ENCODE peak calls at places on chromosome 17, in six cellular contexts. One of them, this sample, is unnamed.

GRCh38 chr17:30225112-30225511 is 10.4 kb downstream of the SLC6A4 start:
- DNase-seq in upper lobe of left lung: no peak
- DNase-seq in sigmoid colon: no peak
- DNase-seq in WERI-Rb-1: no peak
- DNase-seq in ascending aorta: no peak
- DNase-seq in transverse colon: no peak
- DNase-seq in this sample: no peak

GRCh38 chr17:35373984-35374765 is 754 bp upstream of the SLFN11 start:
- DNase-seq in sigmoid colon: peak
- DNase-seq in transverse colon: peak
- DNase-seq in ascending aorta: no peak
- DNase-seq in WERI-Rb-1: no peak
- DNase-seq in upper lobe of left lung: peak
- DNase-seq in this sample: peak

GRCh38 chr17:30302241-30302640 is 10.5 kb upstream of the BLMH start:
- DNase-seq in upper lobe of left lung: no peak
- DNase-seq in WERI-Rb-1: no peak
- DNase-seq in transverse colon: no peak
- DNase-seq in sigmoid colon: no peak
- DNase-seq in ascending aorta: no peak
- DNase-seq in this sample: no peak

GRCh38 chr17:7846765-7847661 is 7.9 kb upstream of the TMEM88 start:
- DNase-seq in WERI-Rb-1: no peak
- DNase-seq in sigmoid colon: peak
- DNase-seq in upper lobe of left lung: peak
- DNase-seq in ascending aorta: no peak
- DNase-seq in transverse colon: no peak
- DNase-seq in this sample: no peak

GRCh38 chr17:45172541-45173286 is 11.0 kb downstream of the HEXIM2 start:
- DNase-seq in sigmoid colon: peak
- DNase-seq in WERI-Rb-1: peak
- DNase-seq in ascending aorta: peak
- DNase-seq in transverse colon: peak
- DNase-seq in upper lobe of left lung: no peak
- DNase-seq in this sample: peak

GRCh38 chr17:12514596-12514995 is 151.1 kb upstream of the MYOCD start:
- DNase-seq in ascending aorta: no peak
- DNase-seq in WERI-Rb-1: no peak
- DNase-seq in upper lobe of left lung: no peak
- DNase-seq in transverse colon: no peak
- DNase-seq in sigmoid colon: no peak
- DNase-seq in this sample: no peak

GRCh38 chr17:41655611-41656111 is 31.3 kb upstream of the KRT17 start:
- DNase-seq in WERI-Rb-1: peak
- DNase-seq in upper lobe of left lung: peak
- DNase-seq in transverse colon: peak
- DNase-seq in ascending aorta: no peak
- DNase-seq in sigmoid colon: no peak
- DNase-seq in this sample: no peak

GRCh38 chr17:60909405-60909804 is 231.8 kb downstream of the BCAS3 start:
- DNase-seq in ascending aorta: no peak
- DNase-seq in transverse colon: no peak
- DNase-seq in WERI-Rb-1: no peak
- DNase-seq in sigmoid colon: no peak
- DNase-seq in upper lobe of left lung: no peak
- DNase-seq in this sample: no peak

DNA sequence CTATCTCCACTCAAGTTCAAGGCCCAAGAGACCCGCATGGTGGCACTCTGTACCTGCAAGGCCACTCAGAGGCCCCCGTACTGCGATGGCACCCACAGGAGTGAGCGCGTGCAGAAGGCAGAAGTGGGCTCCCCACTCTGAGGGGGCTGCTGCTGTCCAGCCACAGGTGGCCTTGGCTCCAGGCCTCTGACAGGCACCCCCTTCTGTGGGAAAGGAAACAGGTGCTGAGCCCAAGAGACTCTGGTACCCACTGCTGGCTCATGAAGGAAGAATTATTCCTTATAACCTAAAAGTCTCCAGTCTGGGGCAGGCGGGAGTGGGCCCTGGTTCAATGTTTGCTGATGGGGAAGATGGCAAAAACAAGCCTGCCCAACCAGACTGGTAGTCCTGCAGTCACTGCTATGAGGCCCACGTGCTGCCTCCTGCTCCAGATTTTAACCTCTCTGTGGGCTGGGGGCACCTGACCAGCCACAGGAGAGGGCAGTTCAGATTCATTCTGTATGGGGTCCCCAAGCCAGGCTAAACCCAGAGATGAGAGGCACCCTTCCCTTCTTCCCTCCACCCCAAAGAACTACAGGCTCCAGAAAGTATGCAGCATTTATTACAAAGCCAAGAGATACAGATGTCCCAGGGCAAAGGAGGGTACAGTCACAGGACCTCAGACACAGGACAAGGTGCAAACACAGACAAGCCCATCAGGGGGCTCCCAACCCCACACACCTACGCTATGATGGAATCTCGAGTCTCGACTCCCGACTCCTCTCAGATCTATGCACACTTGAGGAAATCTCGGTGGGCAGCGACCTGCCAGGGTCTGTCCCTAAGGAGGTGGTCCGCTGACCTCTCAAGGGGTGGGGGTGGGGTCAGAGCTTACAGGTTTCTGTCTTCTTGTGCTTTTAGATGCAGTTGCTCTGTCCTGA is 3.4 kb downstream of the CISD3 start:
- DNase-seq in ascending aorta: no peak
- DNase-seq in sigmoid colon: no peak
- DNase-seq in upper lobe of left lung: no peak
- DNase-seq in transverse colon: no peak
- DNase-seq in WERI-Rb-1: peak
- DNase-seq in this sample: no peak
- TF ChIP-seq CTCF in ascending aorta: no peak
- TF ChIP-seq CTCF in sigmoid colon: no peak
- TF ChIP-seq CTCF in upper lobe of left lung: no peak
- TF ChIP-seq CTCF in transverse colon: no peak
- TF ChIP-seq CTCF in WERI-Rb-1: peak
- TF ChIP-seq CTCF in this sample: no peak

DNA sequence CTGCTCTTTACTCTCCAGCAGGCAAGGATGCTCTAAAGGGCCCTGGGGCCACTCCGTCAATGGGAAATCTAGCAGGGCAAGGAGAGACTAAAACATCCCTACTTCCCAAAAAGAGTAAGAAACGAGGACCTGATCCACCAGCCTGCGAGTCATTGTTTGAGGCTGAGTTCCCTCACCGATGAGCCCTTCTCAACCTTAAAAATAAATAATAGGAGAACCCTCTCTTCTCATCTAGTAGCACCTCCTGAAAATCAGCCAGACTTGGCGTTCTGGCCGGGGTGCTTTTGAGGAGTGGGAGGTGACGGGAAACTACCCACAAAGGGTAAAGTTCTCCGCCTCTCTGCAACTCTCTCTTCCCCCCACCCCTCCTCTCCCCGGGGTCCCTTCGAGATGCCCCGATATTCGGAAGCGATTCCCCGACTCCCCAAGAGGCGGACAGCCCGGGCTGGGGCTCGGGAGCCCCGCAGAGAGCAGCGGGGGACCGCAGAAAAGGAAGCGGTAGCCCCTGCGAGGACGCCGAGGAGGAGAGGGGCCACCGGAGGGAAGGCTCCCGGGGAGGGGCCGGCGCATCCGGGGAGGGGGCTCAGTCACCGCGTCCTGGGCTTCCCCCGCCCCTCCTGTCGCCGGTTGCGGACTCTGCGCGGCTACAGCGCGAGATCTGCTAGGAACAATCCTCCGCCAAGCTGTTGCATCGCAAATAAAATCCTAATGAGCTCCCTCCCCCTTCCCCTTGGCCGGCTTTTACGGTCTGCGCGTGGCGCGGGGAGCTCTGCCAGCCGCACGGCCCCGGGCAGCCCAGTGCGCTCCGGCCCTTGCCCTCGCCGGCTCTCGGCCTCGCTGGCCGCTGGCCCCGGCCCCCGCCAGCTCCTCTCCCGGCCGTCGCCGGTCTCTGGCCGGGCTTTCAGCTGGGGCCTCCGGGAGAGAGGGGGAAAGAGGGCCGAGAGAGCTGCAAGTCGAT is 1.3 kb downstream of the HOXB9 start:
- DNase-seq in transverse colon: peak
- DNase-seq in WERI-Rb-1: peak
- DNase-seq in ascending aorta: no peak
- DNase-seq in upper lobe of left lung: peak
- DNase-seq in sigmoid colon: no peak
- DNase-seq in this sample: no peak
- H3K4me3 ChIP-seq in transverse colon: peak
- H3K4me3 ChIP-seq in WERI-Rb-1: peak
- H3K4me3 ChIP-seq in ascending aorta: peak
- H3K4me3 ChIP-seq in upper lobe of left lung: peak
- H3K4me3 ChIP-seq in sigmoid colon: peak
- H3K4me3 ChIP-seq in this sample: peak

GRCh38 chr17:17050346-17051345 is 8.4 kb downstream of the MPRIP start:
- DNase-seq in upper lobe of left lung: no peak
- DNase-seq in WERI-Rb-1: no peak
- DNase-seq in ascending aorta: no peak
- DNase-seq in sigmoid colon: peak
- DNase-seq in transverse colon: no peak
- DNase-seq in this sample: peak
- H3K27ac ChIP-seq in upper lobe of left lung: no peak
- H3K27ac ChIP-seq in WERI-Rb-1: no peak
- H3K27ac ChIP-seq in ascending aorta: no peak
- H3K27ac ChIP-seq in sigmoid colon: no peak
- H3K27ac ChIP-seq in transverse colon: peak
- H3K27ac ChIP-seq in this sample: peak

GRCh38 chr17:74748529-74749261 is at the start of gene NHERF1:
- DNase-seq in ascending aorta: peak
- DNase-seq in WERI-Rb-1: peak
- DNase-seq in transverse colon: peak
- DNase-seq in upper lobe of left lung: peak
- DNase-seq in sigmoid colon: peak
- DNase-seq in this sample: peak

GRCh38 chr17:74746922-74747321 is 1.5 kb upstream of the NHERF1 start:
- DNase-seq in WERI-Rb-1: no peak
- DNase-seq in sigmoid colon: peak
- DNase-seq in upper lobe of left lung: no peak
- DNase-seq in ascending aorta: no peak
- DNase-seq in transverse colon: no peak
- DNase-seq in this sample: no peak

GRCh38 chr17:74750039-74750326 is 1.6 kb downstream of the NHERF1 start:
- DNase-seq in transverse colon: no peak
- DNase-seq in upper lobe of left lung: no peak
- DNase-seq in sigmoid colon: no peak
- DNase-seq in ascending aorta: no peak
- DNase-seq in WERI-Rb-1: no peak
- DNase-seq in this sample: no peak

GRCh38 chr17:74749262-74750038 is 1.0 kb downstream of the NHERF1 start:
- DNase-seq in WERI-Rb-1: no peak
- DNase-seq in ascending aorta: no peak
- DNase-seq in sigmoid colon: no peak
- DNase-seq in transverse colon: peak
- DNase-seq in upper lobe of left lung: peak
- DNase-seq in this sample: no peak

GRCh38 chr17:74748279-74748528 is 224 bp upstream of the NHERF1 start:
- DNase-seq in WERI-Rb-1: no peak
- DNase-seq in upper lobe of left lung: no peak
- DNase-seq in sigmoid colon: no peak
- DNase-seq in transverse colon: no peak
- DNase-seq in ascending aorta: no peak
- DNase-seq in this sample: no peak
- TF ChIP-seq CTCF in WERI-Rb-1: no peak
- TF ChIP-seq CTCF in upper lobe of left lung: peak
- TF ChIP-seq CTCF in sigmoid colon: no peak
- TF ChIP-seq CTCF in transverse colon: no peak
- TF ChIP-seq CTCF in ascending aorta: no peak
- TF ChIP-seq CTCF in this sample: peak

GRCh38 chr17:4607773-4608187 is 23.5 kb downstream of the SMTNL2 start:
- DNase-seq in transverse colon: peak
- DNase-seq in ascending aorta: no peak
- DNase-seq in WERI-Rb-1: no peak
- DNase-seq in upper lobe of left lung: no peak
- DNase-seq in sigmoid colon: peak
- DNase-seq in this sample: peak
- H3K4me3 ChIP-seq in transverse colon: no peak
- H3K4me3 ChIP-seq in ascending aorta: no peak
- H3K4me3 ChIP-seq in WERI-Rb-1: no peak
- H3K4me3 ChIP-seq in upper lobe of left lung: no peak
- H3K4me3 ChIP-seq in sigmoid colon: no peak
- H3K4me3 ChIP-seq in this sample: no peak

This sample was measured in tibial artery.